ENCODE peak calls at places on chromosomes 5 and 9, in nine cellular contexts. L is GM10248, B is fibroblast of the aortic adventitia, V is AG09319, N is PC-9, X is heart right ventricle, K is GM13976, Q is lung, G is B cell. Y is an unnamed sample.

GRCh38 chr9:70792796-70793195 is 328.6 kb downstream of the TRPM3 start:
- DNase-seq in G (no peak), B (no peak), N (no peak), Q (no peak), K (no peak), X (no peak), L (no peak), V (no peak), Y (no peak)

GRCh38 chr9:11893331-11893730 is 799.9 kb upstream of the TYRP1 start:
- DNase-seq in B (peak), N (no peak), K (no peak), X (no peak), V (no peak), G (no peak), L (no peak), Q (no peak), Y (no peak)

GRCh38 chr5:131528682-131529081 is 106.3 kb downstream of the RAPGEF6 start:
- DNase-seq in G (no peak), B (no peak), X (no peak), N (no peak), V (no peak), Q (no peak), K (peak), L (peak), Y (no peak)

GRCh38 chr5:43313854-43314457 is 744 bp upstream of the HMGCS1 start:
- DNase-seq in Q (no peak), G (no peak), L (no peak), N (no peak), K (no peak), X (no peak), V (no peak), B (no peak), Y (no peak)

GRCh38 chr5:14901462-14902051 is 30.0 kb upstream of the ANKH start:
- DNase-seq in N (no peak), L (no peak), V (peak), K (no peak), G (no peak), X (no peak), B (peak), Q (no peak), Y (no peak)

GRCh38 chr9:806285-807156 is 35.0 kb upstream of the DMRT1 start:
- DNase-seq in V (no peak), N (no peak), B (peak), X (no peak), K (peak), L (peak), Q (no peak), G (no peak), Y (no peak)

GRCh38 chr9:5518937-5519319 is 8.6 kb downstream of the PDCD1LG2 start:
- DNase-seq in G (no peak), V (no peak), Q (no peak), N (no peak), B (no peak), K (no peak), X (no peak), L (no peak), Y (no peak)

GRCh38 chr9:4662989-4663792 is 1.1 kb downstream of the PLPP6 start:
- DNase-seq in G (no peak), B (no peak), K (no peak), Q (no peak), N (peak), V (no peak), X (no peak), L (no peak), Y (no peak)

DNA sequence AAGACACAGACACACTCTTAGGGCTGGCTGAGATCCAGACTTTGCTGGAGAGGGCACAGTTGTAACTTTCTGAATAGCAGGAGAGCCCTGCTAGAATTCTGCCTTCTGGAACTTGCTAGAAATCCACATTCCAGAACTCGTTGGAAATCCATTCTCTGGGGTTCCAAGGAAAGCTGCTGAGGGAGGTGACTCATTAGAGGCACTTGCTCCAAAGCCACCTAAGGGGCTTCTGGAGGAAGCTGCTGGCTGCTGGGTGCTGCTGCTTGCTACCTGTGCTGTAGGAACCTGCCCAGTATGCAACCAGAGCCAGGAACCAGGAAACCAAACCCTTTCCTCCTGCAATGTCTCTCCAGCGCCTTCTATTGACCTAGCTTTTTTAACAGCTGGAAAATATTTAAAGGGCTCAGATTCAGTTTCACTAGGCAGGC is 4.1 kb upstream of the TLE4 start:
- DNase-seq in V (no peak), B (no peak), K (no peak), X (no peak), Q (no peak), L (no peak), N (no peak), G (no peak), Y (no peak)
- TF ChIP-seq CTCF in V (no peak), B (no peak), K (no peak), X (no peak), Q (no peak), L (no peak), N (no peak), G (no peak), Y (peak)

GRCh38 chr5:26009742-26010141 is 1028.6 kb downstream of the CDH9 start:
- DNase-seq in B (no peak), Q (no peak), N (no peak), L (no peak), K (no peak), X (no peak), V (no peak), G (no peak), Y (no peak)
- TF ChIP-seq CTCF in B (no peak), Q (no peak), N (peak), L (no peak), K (no peak), X (no peak), V (no peak), G (no peak), Y (no peak)

DNA sequence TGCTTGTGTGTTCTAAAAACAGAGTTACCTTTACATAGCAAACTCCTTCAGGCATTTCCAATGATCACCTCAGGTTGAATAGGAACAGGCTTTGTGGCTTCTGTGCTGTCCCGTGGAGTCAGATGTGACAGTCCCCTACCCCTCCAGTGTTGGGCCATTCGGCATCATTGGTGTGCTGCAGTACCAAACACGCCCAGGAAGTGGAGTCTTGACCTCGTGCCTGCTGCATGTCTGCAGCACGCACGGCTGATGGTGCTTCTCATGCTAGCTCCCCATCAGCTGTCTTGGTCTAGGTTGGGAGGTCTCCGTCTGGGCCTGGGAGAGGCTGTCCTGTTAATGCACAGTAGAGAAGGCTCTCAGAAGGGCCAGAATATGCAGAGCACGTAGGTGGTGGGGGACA is 42.5 kb upstream of the PHF2 start:
- DNase-seq in N (no peak), X (no peak), B (no peak), V (no peak), L (no peak), G (no peak), Q (no peak), K (no peak), Y (no peak)
- TF ChIP-seq CTCF in N (no peak), X (no peak), B (no peak), V (no peak), L (no peak), G (no peak), Q (no peak), K (no peak), Y (peak)

GRCh38 chr5:82885657-82886389 is 191.4 kb downstream of the TMEM167A start:
- DNase-seq in L (no peak), V (no peak), N (no peak), K (peak), G (no peak), X (no peak), Q (no peak), B (peak), Y (no peak)
- TF ChIP-seq CTCF in L (peak), V (no peak), N (no peak), K (no peak), G (no peak), X (no peak), Q (no peak), B (no peak), Y (no peak)

DNA sequence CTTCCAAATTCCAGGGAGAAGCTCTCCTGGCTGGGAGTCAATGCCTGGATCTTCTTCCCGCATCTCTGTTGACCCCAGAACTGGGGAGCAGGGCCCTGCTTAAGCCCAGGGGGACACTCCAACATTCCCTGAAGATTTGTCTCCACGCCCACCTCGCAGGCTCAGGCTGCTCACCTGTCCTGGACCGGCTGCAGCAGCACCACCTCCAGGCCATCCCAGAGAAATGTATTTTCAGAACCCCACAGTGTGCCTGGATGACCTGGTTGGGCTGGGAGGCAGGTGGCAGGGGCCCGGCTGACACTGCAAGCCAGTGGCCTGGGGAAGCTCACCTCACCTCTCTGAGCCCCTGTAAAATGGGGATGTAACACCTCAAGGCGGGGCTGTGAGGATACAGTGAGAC is 27.1 kb upstream of the ZBTB43 start:
- DNase-seq in K (no peak), X (no peak), B (no peak), G (peak), V (no peak), N (no peak), Q (no peak), L (no peak), Y (no peak)
- TF ChIP-seq CTCF in K (peak), X (peak), B (no peak), G (no peak), V (no peak), N (peak), Q (no peak), L (peak), Y (peak)

DNA sequence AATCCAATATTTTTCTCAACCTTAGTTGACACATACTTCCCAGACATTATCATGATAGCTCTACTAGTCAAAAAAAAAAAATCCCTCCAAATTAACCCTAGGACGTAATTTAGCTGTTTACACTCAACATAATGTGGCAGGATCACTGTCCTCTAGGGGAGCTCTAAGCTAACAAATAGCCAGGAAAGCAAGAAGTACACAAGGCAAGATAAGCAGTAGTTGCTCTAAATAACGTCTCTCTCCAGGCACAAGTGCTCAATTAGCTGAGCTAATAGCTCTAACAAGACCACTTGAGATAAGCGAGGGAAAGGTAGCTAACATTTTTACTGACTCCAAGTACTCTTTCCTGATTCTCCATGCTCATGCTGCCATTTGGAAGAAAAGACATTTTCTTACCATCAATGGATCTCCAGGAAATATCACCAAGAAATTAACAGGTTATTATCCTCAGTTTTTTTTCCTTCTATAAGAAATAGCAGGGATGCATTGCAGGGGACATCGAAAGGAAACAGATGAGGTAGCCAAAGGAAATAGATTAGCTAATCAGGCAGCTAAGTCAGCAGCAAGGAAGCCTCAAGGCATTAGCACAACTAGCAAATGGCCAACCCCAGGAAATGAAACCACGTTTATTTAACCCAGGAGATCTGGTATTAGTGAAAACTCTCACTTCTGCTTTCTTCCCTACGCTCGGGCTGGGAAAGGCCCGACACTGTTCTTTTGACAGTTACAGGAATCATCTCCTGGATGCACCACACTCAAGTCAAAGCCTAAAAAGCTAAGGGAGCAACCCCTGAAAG is 614.1 kb downstream of the PTPRD start:
- DNase-seq in B (no peak), L (no peak), Q (no peak), N (no peak), K (no peak), X (no peak), V (no peak), G (no peak), Y (no peak)
- TF ChIP-seq CTCF in B (no peak), L (peak), Q (no peak), N (peak), K (peak), X (peak), V (no peak), G (no peak), Y (peak)

GRCh38 chr9:84297162-84297821 is 43.3 kb downstream of the SLC28A3 start:
- DNase-seq in N (no peak), G (no peak), K (no peak), V (no peak), Q (no peak), L (no peak), B (peak), X (no peak), Y (no peak)

GRCh38 chr9:84300271-84300670 is 40.3 kb downstream of the SLC28A3 start:
- DNase-seq in Q (no peak), G (no peak), V (no peak), L (no peak), K (no peak), X (no peak), B (peak), N (no peak), Y (no peak)

GRCh38 chr9:84296146-84296843 is 44.3 kb downstream of the SLC28A3 start:
- DNase-seq in G (no peak), K (peak), Q (no peak), B (peak), L (peak), X (no peak), V (peak), N (no peak), Y (peak)

GRCh38 chr9:84293001-84293798 is 47.4 kb downstream of the SLC28A3 start:
- DNase-seq in G (no peak), K (peak), Q (no peak), V (no peak), X (no peak), L (peak), N (no peak), B (no peak), Y (peak)

GRCh38 chr9:84294551-84294950 is 46.0 kb downstream of the SLC28A3 start:
- DNase-seq in B (no peak), K (no peak), X (no peak), V (no peak), N (no peak), Q (no peak), G (no peak), L (no peak), Y (peak)
- TF ChIP-seq CTCF in B (no peak), K (peak), X (no peak), V (no peak), N (no peak), Q (no peak), G (no peak), L (peak), Y (peak)

GRCh38 chr9:94980947-94981632 is 254.6 kb downstream of the AOPEP start:
- DNase-seq in Q (no peak), K (no peak), B (no peak), L (no peak), X (no peak), G (no peak), V (no peak), N (no peak), Y (no peak)
- TF ChIP-seq CTCF in Q (no peak), K (no peak), B (no peak), L (no peak), X (no peak), G (no peak), V (no peak), N (no peak), Y (no peak)

DNA sequence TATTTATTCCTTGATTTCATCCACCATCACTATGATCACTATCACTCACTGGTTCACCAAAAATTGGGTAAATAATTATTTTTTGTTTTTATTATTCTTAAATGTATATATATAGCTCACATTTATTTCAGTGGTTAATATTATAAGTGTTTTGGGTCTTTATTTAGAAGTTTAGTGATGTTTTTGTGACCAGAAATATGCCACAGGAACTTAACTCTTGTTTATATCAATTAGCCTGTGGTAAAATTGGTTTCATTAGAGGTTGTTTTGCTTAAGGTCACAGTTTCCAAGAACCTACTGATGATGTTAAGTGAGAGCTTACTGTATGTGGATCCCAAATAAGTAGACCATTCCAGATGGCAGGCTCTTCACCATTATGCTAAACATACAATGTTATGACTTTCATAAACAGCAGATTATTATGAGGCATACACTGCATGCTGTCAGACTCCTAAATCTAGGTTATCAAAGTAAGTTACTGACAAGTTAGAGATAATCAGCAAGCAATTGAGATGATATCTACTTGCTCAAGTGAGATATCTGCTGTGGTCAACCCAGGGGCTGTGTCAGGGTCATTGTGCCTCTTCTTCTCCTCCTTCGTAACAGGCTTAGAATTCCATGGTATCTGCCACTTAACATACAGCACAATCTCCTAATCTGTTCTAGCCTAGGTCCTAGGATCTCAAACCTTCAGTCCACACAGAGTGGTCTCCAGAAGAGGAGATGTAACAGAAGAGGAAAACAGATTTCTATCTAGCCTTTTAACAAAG is 57.6 kb downstream of the NR3C1 start:
- DNase-seq in Q (no peak), B (no peak), V (no peak), N (no peak), X (no peak), L (no peak), K (no peak), G (no peak), Y (no peak)
- TF ChIP-seq CTCF in Q (no peak), B (no peak), V (no peak), N (no peak), X (no peak), L (no peak), K (no peak), G (no peak), Y (no peak)